ENCODE peak calls at places on chromosomes 6 and 20, in four cellular contexts. One of them, this sample, is unnamed.

GRCh38 chr6:11961137-11961779 is 50.9 kb upstream of the HIVEP1 start:
- DNase-seq in IMR-90: no peak
- DNase-seq in HCEC 1CT: no peak
- DNase-seq in neural crest cell: no peak
- DNase-seq in this sample: no peak

GRCh38 chr6:153698637-153699036 is 340.4 kb upstream of the OPRM1 start:
- DNase-seq in IMR-90: no peak
- DNase-seq in HCEC 1CT: peak; percentile 46
- DNase-seq in neural crest cell: no peak
- DNase-seq in this sample: no peak

GRCh38 chr20:11103866-11104265 is 430.1 kb upstream of the JAG1 start:
- DNase-seq in IMR-90: peak; percentile 59
- DNase-seq in HCEC 1CT: no peak
- DNase-seq in neural crest cell: no peak
- DNase-seq in this sample: no peak

GRCh38 chr20:37777556-37777955 is 83.7 kb downstream of the CTNNBL1 start:
- DNase-seq in IMR-90: peak; percentile 38
- DNase-seq in HCEC 1CT: no peak
- DNase-seq in neural crest cell: no peak
- DNase-seq in this sample: no peak

GRCh38 chr20:1369970-1370369 is 22.9 kb downstream of the FKBP1A start:
- DNase-seq in IMR-90: no peak
- DNase-seq in HCEC 1CT: no peak
- DNase-seq in neural crest cell: no peak
- DNase-seq in this sample: no peak

GRCh38 chr6:159971341-159972178 is 2.7 kb downstream of the IGF2R start:
- DNase-seq in IMR-90: no peak
- DNase-seq in HCEC 1CT: no peak
- DNase-seq in neural crest cell: no peak
- DNase-seq in this sample: no peak

GRCh38 chr6:17096657-17097056 is 5.2 kb upstream of the STMND1 start:
- DNase-seq in IMR-90: no peak
- DNase-seq in HCEC 1CT: no peak
- DNase-seq in neural crest cell: no peak
- DNase-seq in this sample: peak; percentile 80

GRCh38 chr6:1024587-1024986 is 287.3 kb upstream of the FOXQ1 start:
- DNase-seq in IMR-90: peak; percentile 82
- DNase-seq in HCEC 1CT: peak; percentile 83
- DNase-seq in neural crest cell: no peak
- DNase-seq in this sample: no peak

GRCh38 chr20:1225729-1226313 is at the start of gene RAD21L1:
- DNase-seq in IMR-90: peak; percentile 60
- DNase-seq in HCEC 1CT: peak; percentile 69
- DNase-seq in neural crest cell: peak; percentile 80
- DNase-seq in this sample: peak; percentile 85